ENCODE peak calls at places on chromosomes 6 and 20, in eight cellular contexts. One of them, this sample, is unnamed.

GRCh38 chr6:4553387-4553786 is 222.8 kb upstream of the CDYL start:
- DNase-seq in nephron progenitor cell: no peak
- DNase-seq in ovary: no peak
- DNase-seq in left ventricle myocardium inferior: no peak
- DNase-seq in neural progenitor cell: no peak
- DNase-seq in fibroblast of the aortic adventitia: peak
- DNase-seq in mesothelial cell of epicardium: no peak
- DNase-seq in GM10248: no peak
- DNase-seq in this sample: no peak

GRCh38 chr6:40692311-40692710 is 105.1 kb upstream of the LRFN2 start:
- DNase-seq in nephron progenitor cell: no peak
- DNase-seq in ovary: no peak
- DNase-seq in left ventricle myocardium inferior: no peak
- DNase-seq in neural progenitor cell: no peak
- DNase-seq in fibroblast of the aortic adventitia: no peak
- DNase-seq in mesothelial cell of epicardium: no peak
- DNase-seq in GM10248: no peak
- DNase-seq in this sample: no peak

GRCh38 chr6:105759946-105760345 is 326.2 kb upstream of the PRDM1 start:
- DNase-seq in nephron progenitor cell: no peak
- DNase-seq in ovary: no peak
- DNase-seq in left ventricle myocardium inferior: no peak
- DNase-seq in neural progenitor cell: no peak
- DNase-seq in fibroblast of the aortic adventitia: peak
- DNase-seq in mesothelial cell of epicardium: no peak
- DNase-seq in GM10248: no peak
- DNase-seq in this sample: peak

GRCh38 chr6:113287396-113287795 is 569.7 kb upstream of the MARCKS start:
- DNase-seq in nephron progenitor cell: no peak
- DNase-seq in ovary: no peak
- DNase-seq in left ventricle myocardium inferior: no peak
- DNase-seq in neural progenitor cell: no peak
- DNase-seq in fibroblast of the aortic adventitia: no peak
- DNase-seq in mesothelial cell of epicardium: no peak
- DNase-seq in GM10248: peak
- DNase-seq in this sample: no peak

GRCh38 chr20:45470262-45470931 is 844 bp downstream of the WFDC2 start:
- DNase-seq in nephron progenitor cell: peak
- DNase-seq in ovary: peak
- DNase-seq in left ventricle myocardium inferior: no peak
- DNase-seq in neural progenitor cell: peak
- DNase-seq in fibroblast of the aortic adventitia: peak
- DNase-seq in mesothelial cell of epicardium: peak
- DNase-seq in GM10248: peak
- DNase-seq in this sample: no peak

GRCh38 chr20:54875307-54875706 is 399.9 kb downstream of the DOK5 start:
- DNase-seq in nephron progenitor cell: no peak
- DNase-seq in ovary: no peak
- DNase-seq in left ventricle myocardium inferior: no peak
- DNase-seq in neural progenitor cell: no peak
- DNase-seq in fibroblast of the aortic adventitia: no peak
- DNase-seq in mesothelial cell of epicardium: no peak
- DNase-seq in GM10248: no peak
- DNase-seq in this sample: no peak

GRCh38 chr6:168415149-168415992 is 25.6 kb upstream of the SMOC2 start:
- DNase-seq in nephron progenitor cell: no peak
- DNase-seq in ovary: no peak
- DNase-seq in left ventricle myocardium inferior: peak
- DNase-seq in neural progenitor cell: no peak
- DNase-seq in fibroblast of the aortic adventitia: no peak
- DNase-seq in mesothelial cell of epicardium: no peak
- DNase-seq in GM10248: no peak
- DNase-seq in this sample: no peak

GRCh38 chr6:7138111-7138510 is 30.4 kb downstream of the RREB1 start:
- DNase-seq in nephron progenitor cell: no peak
- DNase-seq in ovary: no peak
- DNase-seq in left ventricle myocardium inferior: no peak
- DNase-seq in neural progenitor cell: no peak
- DNase-seq in fibroblast of the aortic adventitia: no peak
- DNase-seq in mesothelial cell of epicardium: no peak
- DNase-seq in GM10248: no peak
- DNase-seq in this sample: no peak

GRCh38 chr6:7106752-7107577 is 796 bp upstream of the RREB1 start:
- DNase-seq in nephron progenitor cell: peak
- DNase-seq in ovary: peak
- DNase-seq in left ventricle myocardium inferior: peak
- DNase-seq in neural progenitor cell: peak
- DNase-seq in fibroblast of the aortic adventitia: no peak
- DNase-seq in mesothelial cell of epicardium: peak
- DNase-seq in GM10248: peak
- DNase-seq in this sample: no peak

GRCh38 chr6:80789912-80790635 is 683.6 kb downstream of the BCKDHB start:
- DNase-seq in nephron progenitor cell: no peak
- DNase-seq in ovary: no peak
- DNase-seq in left ventricle myocardium inferior: no peak
- DNase-seq in neural progenitor cell: no peak
- DNase-seq in fibroblast of the aortic adventitia: peak
- DNase-seq in mesothelial cell of epicardium: no peak
- DNase-seq in GM10248: no peak
- DNase-seq in this sample: no peak

GRCh38 chr6:37381579-37381978 is 27.8 kb downstream of the RNF8 start:
- DNase-seq in nephron progenitor cell: peak
- DNase-seq in ovary: no peak
- DNase-seq in left ventricle myocardium inferior: no peak
- DNase-seq in neural progenitor cell: peak
- DNase-seq in fibroblast of the aortic adventitia: peak
- DNase-seq in mesothelial cell of epicardium: no peak
- DNase-seq in GM10248: peak
- DNase-seq in this sample: no peak

GRCh38 chr6:121435444-121436069 is at the start of gene GJA1:
- DNase-seq in nephron progenitor cell: peak
- DNase-seq in ovary: peak
- DNase-seq in left ventricle myocardium inferior: no peak
- DNase-seq in neural progenitor cell: peak
- DNase-seq in fibroblast of the aortic adventitia: peak
- DNase-seq in mesothelial cell of epicardium: no peak
- DNase-seq in GM10248: no peak
- DNase-seq in this sample: peak

GRCh38 chr6:121426686-121427085 is 8.8 kb upstream of the GJA1 start:
- DNase-seq in nephron progenitor cell: no peak
- DNase-seq in ovary: no peak
- DNase-seq in left ventricle myocardium inferior: no peak
- DNase-seq in neural progenitor cell: no peak
- DNase-seq in fibroblast of the aortic adventitia: no peak
- DNase-seq in mesothelial cell of epicardium: no peak
- DNase-seq in GM10248: no peak
- DNase-seq in this sample: no peak

GRCh38 chr6:121436172-121436965 is 923 bp downstream of the GJA1 start:
- DNase-seq in nephron progenitor cell: peak
- DNase-seq in ovary: peak
- DNase-seq in left ventricle myocardium inferior: no peak
- DNase-seq in neural progenitor cell: peak
- DNase-seq in fibroblast of the aortic adventitia: no peak
- DNase-seq in mesothelial cell of epicardium: no peak
- DNase-seq in GM10248: no peak
- DNase-seq in this sample: no peak

GRCh38 chr6:121434037-121434770 is 1.2 kb upstream of the GJA1 start:
- DNase-seq in nephron progenitor cell: no peak
- DNase-seq in ovary: peak
- DNase-seq in left ventricle myocardium inferior: no peak
- DNase-seq in neural progenitor cell: peak
- DNase-seq in fibroblast of the aortic adventitia: no peak
- DNase-seq in mesothelial cell of epicardium: no peak
- DNase-seq in GM10248: no peak
- DNase-seq in this sample: no peak

DNA sequence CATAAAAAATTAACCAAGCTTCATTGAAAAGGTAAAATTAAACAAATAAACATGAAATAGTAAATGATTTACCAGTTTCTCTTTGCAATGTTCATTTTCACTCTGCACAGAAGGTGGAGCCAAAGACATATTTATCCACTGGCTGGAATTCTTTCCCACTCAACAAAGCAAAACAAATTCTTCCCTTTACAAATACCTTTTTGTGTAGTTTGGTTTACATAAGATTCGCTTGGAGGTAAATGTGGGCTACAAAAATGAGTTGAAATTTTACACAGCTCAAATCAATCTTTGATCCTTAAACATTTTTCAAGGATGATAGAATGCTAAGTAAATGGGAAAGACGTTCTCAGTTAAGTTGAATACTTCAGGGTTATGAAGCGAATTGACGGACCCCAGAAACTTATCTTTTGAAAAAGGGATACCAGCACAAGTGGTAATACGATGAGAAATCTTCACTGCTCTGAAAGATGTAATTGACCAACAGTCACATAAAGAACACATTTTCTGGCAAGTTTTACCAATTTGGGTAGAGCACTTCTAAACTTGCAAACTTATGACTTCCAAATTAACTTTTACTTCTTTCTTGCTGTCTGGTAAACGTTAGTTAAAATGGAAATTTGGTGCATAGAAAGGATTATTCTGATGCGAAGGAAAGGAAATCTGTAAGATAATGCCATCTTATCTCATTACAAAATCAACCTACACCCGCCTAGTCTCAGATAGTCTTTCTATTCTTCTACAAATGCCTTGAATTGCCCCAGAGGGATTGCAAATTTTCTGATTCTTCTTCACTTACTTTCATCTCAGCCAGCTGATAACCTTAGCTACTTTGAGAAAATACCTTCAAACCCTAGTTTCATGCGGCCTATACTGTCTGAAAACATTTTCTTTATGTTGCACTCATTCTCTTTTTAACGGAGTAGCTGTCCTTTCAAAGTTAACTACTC is 4.7 kb upstream of the GJA1 start:
- DNase-seq in nephron progenitor cell: no peak
- DNase-seq in ovary: no peak
- DNase-seq in left ventricle myocardium inferior: no peak
- DNase-seq in neural progenitor cell: peak
- DNase-seq in fibroblast of the aortic adventitia: peak
- DNase-seq in mesothelial cell of epicardium: no peak
- DNase-seq in GM10248: no peak
- DNase-seq in this sample: peak
- TF ChIP-seq CTCF in nephron progenitor cell: peak
- TF ChIP-seq CTCF in ovary: peak
- TF ChIP-seq CTCF in left ventricle myocardium inferior: peak
- TF ChIP-seq CTCF in neural progenitor cell: peak
- TF ChIP-seq CTCF in fibroblast of the aortic adventitia: peak
- TF ChIP-seq CTCF in mesothelial cell of epicardium: peak
- TF ChIP-seq CTCF in GM10248: peak
- TF ChIP-seq CTCF in this sample: peak

GRCh38 chr6:46392294-46392693 is 99.0 kb downstream of the RCAN2 start:
- DNase-seq in nephron progenitor cell: no peak
- DNase-seq in ovary: no peak
- DNase-seq in left ventricle myocardium inferior: no peak
- DNase-seq in neural progenitor cell: no peak
- DNase-seq in fibroblast of the aortic adventitia: no peak
- DNase-seq in mesothelial cell of epicardium: no peak
- DNase-seq in GM10248: no peak
- DNase-seq in this sample: no peak
- TF ChIP-seq CTCF in nephron progenitor cell: no peak
- TF ChIP-seq CTCF in ovary: no peak
- TF ChIP-seq CTCF in left ventricle myocardium inferior: no peak
- TF ChIP-seq CTCF in neural progenitor cell: no peak
- TF ChIP-seq CTCF in fibroblast of the aortic adventitia: no peak
- TF ChIP-seq CTCF in mesothelial cell of epicardium: no peak
- TF ChIP-seq CTCF in GM10248: no peak
- TF ChIP-seq CTCF in this sample: no peak

GRCh38 chr6:33490198-33490597 is 35.8 kb downstream of the ZBTB9 start:
- DNase-seq in nephron progenitor cell: no peak
- DNase-seq in ovary: no peak
- DNase-seq in left ventricle myocardium inferior: no peak
- DNase-seq in neural progenitor cell: no peak
- DNase-seq in fibroblast of the aortic adventitia: no peak
- DNase-seq in mesothelial cell of epicardium: no peak
- DNase-seq in GM10248: no peak
- DNase-seq in this sample: no peak

GRCh38 chr6:33490621-33491020 is 36.2 kb downstream of the ZBTB9 start:
- DNase-seq in nephron progenitor cell: no peak
- DNase-seq in ovary: no peak
- DNase-seq in left ventricle myocardium inferior: no peak
- DNase-seq in neural progenitor cell: no peak
- DNase-seq in fibroblast of the aortic adventitia: no peak
- DNase-seq in mesothelial cell of epicardium: no peak
- DNase-seq in GM10248: no peak
- DNase-seq in this sample: no peak

GRCh38 chr6:33497157-33497556 is 42.8 kb downstream of the ZBTB9 start:
- DNase-seq in nephron progenitor cell: no peak
- DNase-seq in ovary: no peak
- DNase-seq in left ventricle myocardium inferior: no peak
- DNase-seq in neural progenitor cell: no peak
- DNase-seq in fibroblast of the aortic adventitia: no peak
- DNase-seq in mesothelial cell of epicardium: no peak
- DNase-seq in GM10248: no peak
- DNase-seq in this sample: no peak

DNA sequence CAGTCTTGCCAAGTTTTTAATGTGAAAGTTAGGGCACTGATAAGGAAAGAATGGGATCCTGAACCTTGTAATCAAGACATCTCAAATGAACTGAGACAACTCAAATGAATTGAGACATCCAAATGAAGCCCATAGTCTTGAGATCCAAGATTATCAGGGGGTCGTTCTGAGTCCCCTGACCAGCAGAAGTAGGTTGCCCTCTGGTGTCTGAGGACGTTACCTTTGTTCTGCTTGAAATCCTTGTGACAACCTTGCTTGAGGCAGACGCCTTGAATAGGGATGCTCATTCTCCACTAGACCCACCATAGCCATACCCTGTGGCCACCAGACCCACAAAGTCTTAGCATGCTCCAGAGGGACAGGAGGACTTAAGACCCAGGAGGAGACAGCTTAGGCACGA is 37.7 kb downstream of the ZBTB9 start:
- DNase-seq in nephron progenitor cell: no peak
- DNase-seq in ovary: no peak
- DNase-seq in left ventricle myocardium inferior: no peak
- DNase-seq in neural progenitor cell: peak
- DNase-seq in fibroblast of the aortic adventitia: no peak
- DNase-seq in mesothelial cell of epicardium: no peak
- DNase-seq in GM10248: no peak
- DNase-seq in this sample: no peak
- TF ChIP-seq CTCF in nephron progenitor cell: no peak
- TF ChIP-seq CTCF in ovary: no peak
- TF ChIP-seq CTCF in left ventricle myocardium inferior: no peak
- TF ChIP-seq CTCF in neural progenitor cell: peak
- TF ChIP-seq CTCF in fibroblast of the aortic adventitia: no peak
- TF ChIP-seq CTCF in mesothelial cell of epicardium: no peak
- TF ChIP-seq CTCF in GM10248: no peak
- TF ChIP-seq CTCF in this sample: no peak

DNA sequence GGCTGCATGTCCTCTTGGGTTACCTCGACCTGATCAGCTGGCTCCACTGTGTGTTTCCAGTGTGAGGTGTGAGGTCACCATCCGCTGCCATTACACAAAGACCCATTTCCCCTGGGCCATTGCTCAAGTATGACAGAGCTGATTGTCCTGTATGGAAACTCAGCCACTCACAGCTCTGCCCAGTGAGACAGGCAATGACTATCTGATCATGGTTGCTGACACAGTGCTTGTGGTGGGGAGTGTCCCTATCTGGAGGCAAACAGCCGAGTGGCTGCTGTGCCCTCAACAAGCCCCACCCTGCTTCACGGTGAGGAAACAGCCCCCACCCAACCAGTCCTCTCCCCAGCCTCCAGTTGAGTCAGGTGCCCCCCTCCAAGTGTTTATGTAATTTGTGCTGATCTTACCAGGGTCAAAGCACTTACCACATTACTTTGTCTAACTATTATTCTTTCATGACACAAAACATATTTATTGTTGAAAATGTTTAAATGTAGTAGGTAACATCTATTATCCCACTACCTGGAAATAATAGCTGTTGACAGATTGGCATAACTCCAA is 11.7 kb upstream of the MAPK13 start:
- DNase-seq in nephron progenitor cell: no peak
- DNase-seq in ovary: no peak
- DNase-seq in left ventricle myocardium inferior: no peak
- DNase-seq in neural progenitor cell: no peak
- DNase-seq in fibroblast of the aortic adventitia: no peak
- DNase-seq in mesothelial cell of epicardium: no peak
- DNase-seq in GM10248: no peak
- DNase-seq in this sample: no peak
- TF ChIP-seq CTCF in nephron progenitor cell: no peak
- TF ChIP-seq CTCF in ovary: no peak
- TF ChIP-seq CTCF in left ventricle myocardium inferior: no peak
- TF ChIP-seq CTCF in neural progenitor cell: no peak
- TF ChIP-seq CTCF in fibroblast of the aortic adventitia: no peak
- TF ChIP-seq CTCF in mesothelial cell of epicardium: no peak
- TF ChIP-seq CTCF in GM10248: no peak
- TF ChIP-seq CTCF in this sample: no peak